ENCODE peak calls at places on chromosomes 4 and X, in ten cellular contexts. One of them, this sample, is unnamed.

GRCh38 chr4:159077702-159078495 is 25.0 kb upstream of the RAPGEF2 start:
- DNase-seq in NCI-H345: peak
- DNase-seq in amniotic epithelial cell: no peak
- DNase-seq in sciatic nerve: no peak
- DNase-seq in HFF-Myc: no peak
- DNase-seq in effector CD4-positive, alpha-beta T cell: no peak
- DNase-seq in fibroblast of the aortic adventitia: no peak
- DNase-seq in hepatocyte: peak
- DNase-seq in T1000: no peak
- DNase-seq in SK-N-SH: no peak
- DNase-seq in this sample: no peak

GRCh38 chrX:40748977-40749376 is 13.6 kb upstream of the MED14 start:
- DNase-seq in NCI-H345: no peak
- DNase-seq in amniotic epithelial cell: no peak
- DNase-seq in sciatic nerve: no peak
- DNase-seq in HFF-Myc: no peak
- DNase-seq in effector CD4-positive, alpha-beta T cell: no peak
- DNase-seq in fibroblast of the aortic adventitia: no peak
- DNase-seq in hepatocyte: no peak
- DNase-seq in T1000: no peak
- DNase-seq in SK-N-SH: no peak
- DNase-seq in this sample: no peak

GRCh38 chr4:158112612-158113011 is 60.2 kb downstream of the GASK1B start:
- DNase-seq in NCI-H345: no peak
- DNase-seq in amniotic epithelial cell: peak
- DNase-seq in sciatic nerve: no peak
- DNase-seq in HFF-Myc: no peak
- DNase-seq in effector CD4-positive, alpha-beta T cell: no peak
- DNase-seq in fibroblast of the aortic adventitia: peak
- DNase-seq in hepatocyte: no peak
- DNase-seq in T1000: no peak
- DNase-seq in SK-N-SH: no peak
- DNase-seq in this sample: no peak

GRCh38 chr4:161647757-161648156 is 516.0 kb downstream of the FSTL5 start:
- DNase-seq in NCI-H345: no peak
- DNase-seq in amniotic epithelial cell: no peak
- DNase-seq in sciatic nerve: no peak
- DNase-seq in HFF-Myc: no peak
- DNase-seq in effector CD4-positive, alpha-beta T cell: no peak
- DNase-seq in fibroblast of the aortic adventitia: no peak
- DNase-seq in hepatocyte: no peak
- DNase-seq in T1000: no peak
- DNase-seq in SK-N-SH: no peak
- DNase-seq in this sample: no peak

GRCh38 chr4:16597829-16598228 is 300.6 kb downstream of the LDB2 start:
- DNase-seq in NCI-H345: no peak
- DNase-seq in amniotic epithelial cell: no peak
- DNase-seq in sciatic nerve: no peak
- DNase-seq in HFF-Myc: no peak
- DNase-seq in effector CD4-positive, alpha-beta T cell: no peak
- DNase-seq in fibroblast of the aortic adventitia: peak
- DNase-seq in hepatocyte: peak
- DNase-seq in T1000: no peak
- DNase-seq in SK-N-SH: no peak
- DNase-seq in this sample: peak

GRCh38 chr4:88526221-88526815 is 2.7 kb upstream of the PYURF start:
- DNase-seq in NCI-H345: peak
- DNase-seq in amniotic epithelial cell: peak
- DNase-seq in sciatic nerve: no peak
- DNase-seq in HFF-Myc: no peak
- DNase-seq in effector CD4-positive, alpha-beta T cell: no peak
- DNase-seq in fibroblast of the aortic adventitia: peak
- DNase-seq in hepatocyte: no peak
- DNase-seq in T1000: no peak
- DNase-seq in SK-N-SH: peak
- DNase-seq in this sample: no peak

GRCh38 chr4:48141048-48141447 is 7.0 kb upstream of the TXK start:
- DNase-seq in NCI-H345: peak
- DNase-seq in amniotic epithelial cell: peak
- DNase-seq in sciatic nerve: no peak
- DNase-seq in HFF-Myc: peak
- DNase-seq in effector CD4-positive, alpha-beta T cell: no peak
- DNase-seq in fibroblast of the aortic adventitia: peak
- DNase-seq in hepatocyte: peak
- DNase-seq in T1000: no peak
- DNase-seq in SK-N-SH: peak
- DNase-seq in this sample: no peak

GRCh38 chr4:137635108-137635507 is 102.8 kb upstream of the PCDH18 start:
- DNase-seq in NCI-H345: no peak
- DNase-seq in amniotic epithelial cell: peak
- DNase-seq in sciatic nerve: no peak
- DNase-seq in HFF-Myc: no peak
- DNase-seq in effector CD4-positive, alpha-beta T cell: no peak
- DNase-seq in fibroblast of the aortic adventitia: peak
- DNase-seq in hepatocyte: no peak
- DNase-seq in T1000: no peak
- DNase-seq in SK-N-SH: no peak
- DNase-seq in this sample: no peak

GRCh38 chr4:95674451-95675095 is 125.8 kb upstream of the UNC5C start:
- DNase-seq in NCI-H345: no peak
- DNase-seq in amniotic epithelial cell: peak
- DNase-seq in sciatic nerve: no peak
- DNase-seq in HFF-Myc: no peak
- DNase-seq in effector CD4-positive, alpha-beta T cell: no peak
- DNase-seq in fibroblast of the aortic adventitia: no peak
- DNase-seq in hepatocyte: no peak
- DNase-seq in T1000: no peak
- DNase-seq in SK-N-SH: no peak
- DNase-seq in this sample: no peak

GRCh38 chrX:119990409-119990994 is 47.0 kb upstream of the NKAP start:
- DNase-seq in NCI-H345: peak
- DNase-seq in amniotic epithelial cell: no peak
- DNase-seq in sciatic nerve: no peak
- DNase-seq in HFF-Myc: no peak
- DNase-seq in effector CD4-positive, alpha-beta T cell: no peak
- DNase-seq in fibroblast of the aortic adventitia: no peak
- DNase-seq in hepatocyte: no peak
- DNase-seq in T1000: no peak
- DNase-seq in SK-N-SH: no peak
- DNase-seq in this sample: no peak